ENCODE peak calls at places on chromosomes 4 and X, in seven cellular contexts. O is GM23338, Z is choroid plexus epithelial cell, V is right atrium auricular region, R is brain microvascular endothelial cell, L is lower leg skin, A is RWPE2. Y is an unnamed sample.

GRCh38 chrX:43970528-43970927 is 2.7 kb downstream of the NDP start:
- DNase-seq in A (no peak), L (no peak), R (no peak), Z (no peak), O (no peak), V (no peak), Y (no peak)

GRCh38 chr4:64821612-64822011 is 412.4 kb upstream of the TECRL start:
- DNase-seq in V (no peak), Z (no peak), O (no peak), L (no peak), R (no peak), A (no peak), Y (no peak)

GRCh38 chr4:25258980-25259578 is 25.2 kb downstream of the PI4K2B start:
- DNase-seq in O (no peak), A (no peak), R (peak), Z (peak), L (no peak), V (no peak), Y (no peak)

GRCh38 chrX:123648028-123648810 is 84.6 kb downstream of the THOC2 start:
- DNase-seq in V (no peak), R (peak), O (peak), A (no peak), Z (peak), L (no peak), Y (peak)

GRCh38 chrX:33065415-33065814 is 145.9 kb downstream of the DMD start:
- DNase-seq in O (no peak), L (no peak), A (no peak), Z (no peak), V (no peak), R (no peak), Y (no peak)

GRCh38 chr4:40046311-40046980 is 10.2 kb upstream of the N4BP2 start:
- DNase-seq in V (peak), A (no peak), O (no peak), Z (peak), R (peak), L (no peak), Y (peak)

GRCh38 chr4:67035501-67035900 is 509.8 kb downstream of the CENPC start:
- DNase-seq in A (no peak), R (peak), L (peak), Z (peak), O (no peak), V (no peak), Y (peak)

GRCh38 chrX:42519666-42520231 is 258.2 kb downstream of the PPP1R2C start:
- DNase-seq in Z (peak), L (no peak), A (no peak), O (no peak), V (no peak), R (peak), Y (peak)

GRCh38 chr4:149999485-150000074 is 78.7 kb upstream of the DCLK2 start:
- DNase-seq in V (no peak), A (no peak), O (peak), L (no peak), Z (peak), R (peak), Y (peak)

GRCh38 chr4:9971711-9972110 is 49.6 kb downstream of the SLC2A9 start:
- DNase-seq in Z (no peak), L (no peak), O (no peak), R (no peak), V (no peak), A (no peak), Y (no peak)

GRCh38 chr4:84503495-84504437 is 4.7 kb upstream of the NKX6-1 start:
- DNase-seq in Z (peak), L (no peak), R (peak), A (no peak), V (no peak), O (peak), Y (peak)

GRCh38 chrX:85114776-85115175 is 111.1 kb downstream of the APOOL start:
- DNase-seq in L (no peak), O (peak), R (no peak), V (no peak), A (no peak), Z (peak), Y (no peak)

GRCh38 chr4:65033899-65034298 is 624.6 kb upstream of the TECRL start:
- DNase-seq in O (peak), L (no peak), R (no peak), V (no peak), Z (peak), A (no peak), Y (no peak)

GRCh38 chr4:182126096-182126495 is 117.1 kb upstream of the TENM3 start:
- DNase-seq in R (no peak), V (no peak), O (no peak), Z (no peak), A (no peak), L (no peak), Y (no peak)

GRCh38 chr4:62431513-62431912 is 1231.4 kb downstream of the ADGRL3 start:
- DNase-seq in R (no peak), A (no peak), L (no peak), Z (no peak), V (no peak), O (no peak), Y (no peak)

GRCh38 chr4:6474053-6474568 is 1.7 kb upstream of the PPP2R2C start:
- DNase-seq in L (peak), A (no peak), R (no peak), Z (peak), V (peak), O (peak), Y (no peak)

GRCh38 chr4:53928825-53929224 is 135.6 kb downstream of the CHIC2 start:
- DNase-seq in L (no peak), R (no peak), Z (peak), V (no peak), A (no peak), O (no peak), Y (peak)

GRCh38 chr4:106985830-106986229 is 50.3 kb downstream of the DKK2 start:
- DNase-seq in O (no peak), R (no peak), V (no peak), L (no peak), Z (no peak), A (no peak), Y (no peak)

GRCh38 chr4:114727426-114727825 is 128.8 kb downstream of the UGT8 start:
- DNase-seq in O (peak), Z (peak), L (no peak), V (no peak), A (no peak), R (no peak), Y (no peak)

GRCh38 chr4:78553526-78554060 is 2.0 kb downstream of the ANXA3 start:
- DNase-seq in L (no peak), Z (no peak), A (no peak), O (no peak), V (no peak), R (no peak), Y (no peak)

GRCh38 chrX:39309018-39309620 is 507.9 kb downstream of the MID1IP1 start:
- DNase-seq in Z (peak), R (peak), O (no peak), L (no peak), A (no peak), V (no peak), Y (peak)

GRCh38 chrX:20270557-20270880 is 3.8 kb upstream of the RPS6KA3 start:
- DNase-seq in L (no peak), Z (peak), O (no peak), R (no peak), V (no peak), A (no peak), Y (no peak)

GRCh38 chr4:32268949-32269348 is 1548.8 kb downstream of the PCDH7 start:
- DNase-seq in L (no peak), V (no peak), R (no peak), Z (peak), A (no peak), O (no peak), Y (no peak)
- TF ChIP-seq CTCF in L (no peak), V (no peak), R (no peak), Z (peak), A (peak), O (no peak), Y (no peak)

GRCh38 chrX:5586726-5587125 is 641.9 kb downstream of the NLGN4X start:
- DNase-seq in L (no peak), O (no peak), A (no peak), V (no peak), Z (no peak), R (no peak), Y (no peak)
- H3K4me3 ChIP-seq in L (no peak), O (no peak), A (no peak), V (no peak), Z (no peak), R (no peak), Y (no peak)

GRCh38 chrX:71910526-71911022 is at the start of gene NHSL2:
- DNase-seq in O (peak), L (no peak), R (no peak), V (no peak), A (no peak), Z (no peak), Y (no peak)

GRCh38 chrX:71912156-71912555 is 1.5 kb downstream of the NHSL2 start:
- DNase-seq in Z (no peak), A (no peak), R (no peak), V (no peak), O (no peak), L (no peak), Y (no peak)

GRCh38 chrX:71909956-71910355 is 689 bp upstream of the NHSL2 start:
- DNase-seq in V (no peak), A (no peak), Z (peak), R (no peak), O (peak), L (no peak), Y (no peak)

GRCh38 chrX:71911731-71912050 is 1.0 kb downstream of the NHSL2 start:
- DNase-seq in Z (no peak), V (no peak), A (no peak), O (peak), R (no peak), L (no peak), Y (no peak)

DNA sequence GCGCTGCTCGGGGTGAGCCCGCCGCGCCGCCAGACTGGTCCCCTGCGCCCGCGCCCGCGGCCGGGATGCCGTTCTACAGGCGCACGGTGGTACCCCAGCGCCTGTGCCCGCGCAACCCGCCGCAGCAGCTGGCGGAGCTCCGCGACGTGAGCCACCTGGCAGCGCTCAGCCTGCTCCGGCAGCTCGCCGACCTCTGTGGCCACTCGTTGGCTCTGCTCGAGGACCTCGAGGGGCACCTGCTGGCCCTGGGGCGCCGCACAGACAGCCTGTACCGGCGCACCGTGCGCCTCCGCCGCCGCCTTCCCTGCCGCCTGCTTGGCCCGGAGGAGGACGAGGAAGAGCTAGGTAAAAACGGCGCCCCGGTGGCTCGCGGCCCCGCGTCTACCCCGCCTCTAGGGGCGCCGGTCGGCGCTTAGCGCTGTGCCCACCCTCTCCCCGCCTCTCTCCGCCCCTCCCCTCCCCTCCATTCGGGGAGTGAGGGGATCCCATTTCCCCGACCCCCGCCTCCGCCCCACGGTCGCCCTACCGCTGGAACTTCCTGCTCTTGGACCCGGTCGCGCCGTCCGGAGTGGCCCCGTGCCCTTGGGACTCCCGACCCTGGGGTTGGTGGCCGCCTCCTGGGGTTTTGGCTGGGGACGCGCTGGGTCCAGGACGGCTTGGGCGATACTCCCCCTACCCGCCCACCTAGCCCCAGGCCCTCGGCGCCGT is 532 bp downstream of the NHSL2 start:
- DNase-seq in A (no peak), Z (no peak), O (peak), V (no peak), R (no peak), L (no peak), Y (no peak)
- TF ChIP-seq CTCF in A (peak), Z (peak), O (peak), V (no peak), R (peak), L (no peak), Y (no peak)

DNA sequence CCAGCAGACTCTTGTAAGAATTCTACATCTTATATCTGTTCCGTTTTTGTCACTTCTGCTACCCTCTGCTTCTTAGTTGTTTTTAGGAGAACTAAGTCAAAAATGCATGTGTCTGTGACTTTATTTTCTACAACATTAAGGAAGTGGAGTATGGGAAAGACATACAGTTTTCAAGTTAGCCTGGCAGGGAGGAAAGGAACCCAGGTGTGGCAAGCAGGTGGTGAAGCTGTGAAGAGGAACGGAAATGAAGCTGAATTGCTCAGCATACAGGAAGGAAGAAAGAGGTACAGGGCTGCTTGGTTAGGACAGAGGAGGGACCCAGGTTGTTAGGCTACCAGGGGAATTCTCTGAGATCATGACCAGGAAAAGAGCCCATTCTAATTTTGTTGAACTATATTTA is 9.4 kb downstream of the GPRIN3 start:
- DNase-seq in V (no peak), A (no peak), Z (no peak), R (no peak), L (no peak), O (peak), Y (no peak)
- H3K4me3 ChIP-seq in V (no peak), A (no peak), Z (no peak), R (no peak), L (no peak), O (no peak), Y (no peak)

DNA sequence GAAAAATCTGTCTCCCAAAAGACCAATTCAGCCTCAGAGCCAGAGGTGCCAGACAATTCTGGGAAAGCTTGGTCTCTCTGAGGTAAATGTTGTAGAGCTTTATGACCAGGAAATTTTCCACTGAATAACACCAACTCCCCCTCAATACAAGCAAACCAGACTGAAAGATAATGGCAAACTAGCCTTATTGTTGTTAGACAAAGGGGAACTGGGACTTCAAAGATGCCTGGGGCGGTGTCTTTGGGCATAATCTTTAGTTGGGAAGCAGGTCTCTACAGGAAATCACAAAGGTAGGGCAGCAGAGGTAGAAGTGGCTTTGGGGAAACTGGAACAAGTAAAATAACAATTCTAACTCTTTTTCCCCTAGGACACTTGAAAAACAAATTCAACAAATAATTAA is 12.0 kb downstream of the COL4A6 start:
- DNase-seq in A (no peak), R (no peak), O (peak), V (no peak), Z (no peak), L (no peak), Y (no peak)
- TF ChIP-seq CTCF in A (no peak), R (no peak), O (no peak), V (no peak), Z (no peak), L (no peak), Y (no peak)

GRCh38 chr4:74934822-74935326 is 2.0 kb downstream of the PARM1 start:
- DNase-seq in Z (no peak), A (no peak), O (peak), R (no peak), L (no peak), V (no peak), Y (no peak)
- H3K4me3 ChIP-seq in Z (no peak), A (no peak), O (peak), R (no peak), L (no peak), V (peak), Y (peak)

GRCh38 chrX:110212299-110212698 is 105.6 kb downstream of the AMMECR1 start:
- DNase-seq in V (no peak), O (peak), R (no peak), Z (peak), L (no peak), A (no peak), Y (no peak)
- TF ChIP-seq CTCF in V (no peak), O (no peak), R (peak), Z (no peak), L (no peak), A (no peak), Y (peak)

GRCh38 chr4:146450524-146450923 is 71.2 kb downstream of the SLC10A7 start:
- DNase-seq in V (no peak), A (no peak), R (no peak), Z (peak), L (no peak), O (no peak), Y (peak)
- H3K4me3 ChIP-seq in V (no peak), A (no peak), R (no peak), Z (no peak), L (no peak), O (no peak), Y (peak)

Y was measured in fibroblast of villous mesenchyme.